ENCODE peak calls at places on chromosomes 13 and 19, in six cellular contexts. One of them, this sample, is unnamed.

GRCh38 chr13:88162076-88162702 is 491.0 kb downstream of the SLITRK5 start:
- DNase-seq in ELR: no peak
- DNase-seq in WTC11: no peak
- DNase-seq in aorta: no peak
- DNase-seq in stimulated activated CD4-positive, alpha-beta T cell treated with anti-CD3 and anti-CD28 coated beads, Interleukin-12 subunit alpha, Interleukin-12 subunit beta, amount 100 ng/mL, for 48 hours: no peak
- DNase-seq in dermis blood vessel endothelial cell: no peak
- DNase-seq in this sample: no peak

GRCh38 chr13:76116931-76117330 is 480.8 kb downstream of the LMO7 start:
- DNase-seq in WTC11: no peak
- DNase-seq in ELR: no peak
- DNase-seq in stimulated activated CD4-positive, alpha-beta T cell treated with anti-CD3 and anti-CD28 coated beads, Interleukin-12 subunit alpha, Interleukin-12 subunit beta, amount 100 ng/mL, for 48 hours: no peak
- DNase-seq in aorta: no peak
- DNase-seq in dermis blood vessel endothelial cell: no peak
- DNase-seq in this sample: no peak

GRCh38 chr13:100566543-100566942 is 22.0 kb downstream of the GGACT start:
- DNase-seq in aorta: no peak
- DNase-seq in WTC11: no peak
- DNase-seq in dermis blood vessel endothelial cell: no peak
- DNase-seq in ELR: peak; percentile 13
- DNase-seq in stimulated activated CD4-positive, alpha-beta T cell treated with anti-CD3 and anti-CD28 coated beads, Interleukin-12 subunit alpha, Interleukin-12 subunit beta, amount 100 ng/mL, for 48 hours: no peak
- DNase-seq in this sample: no peak

GRCh38 chr13:113369189-113369588 is 5.3 kb upstream of the GRTP1 start:
- DNase-seq in WTC11: no peak
- DNase-seq in dermis blood vessel endothelial cell: no peak
- DNase-seq in aorta: no peak
- DNase-seq in ELR: no peak
- DNase-seq in stimulated activated CD4-positive, alpha-beta T cell treated with anti-CD3 and anti-CD28 coated beads, Interleukin-12 subunit alpha, Interleukin-12 subunit beta, amount 100 ng/mL, for 48 hours: no peak
- DNase-seq in this sample: no peak

GRCh38 chr19:16197188-16197621 is 506 bp upstream of the AP1M1 start:
- DNase-seq in WTC11: no peak
- DNase-seq in ELR: peak; percentile 92
- DNase-seq in stimulated activated CD4-positive, alpha-beta T cell treated with anti-CD3 and anti-CD28 coated beads, Interleukin-12 subunit alpha, Interleukin-12 subunit beta, amount 100 ng/mL, for 48 hours: no peak
- DNase-seq in aorta: no peak
- DNase-seq in dermis blood vessel endothelial cell: peak; percentile 61
- DNase-seq in this sample: peak; percentile 96

GRCh38 chr19:18109731-18110671 is 12.4 kb downstream of the MAST3 start:
- DNase-seq in aorta: peak; percentile 73
- DNase-seq in stimulated activated CD4-positive, alpha-beta T cell treated with anti-CD3 and anti-CD28 coated beads, Interleukin-12 subunit alpha, Interleukin-12 subunit beta, amount 100 ng/mL, for 48 hours: no peak
- DNase-seq in ELR: peak; percentile 43
- DNase-seq in dermis blood vessel endothelial cell: no peak
- DNase-seq in WTC11: peak; percentile 60
- DNase-seq in this sample: no peak

GRCh38 chr13:78192721-78193120 is 274.1 kb upstream of the EDNRB start:
- DNase-seq in ELR: peak; percentile 89
- DNase-seq in stimulated activated CD4-positive, alpha-beta T cell treated with anti-CD3 and anti-CD28 coated beads, Interleukin-12 subunit alpha, Interleukin-12 subunit beta, amount 100 ng/mL, for 48 hours: no peak
- DNase-seq in aorta: no peak
- DNase-seq in dermis blood vessel endothelial cell: no peak
- DNase-seq in WTC11: no peak
- DNase-seq in this sample: peak; percentile 90

GRCh38 chr13:46586766-46587509 is 34.0 kb downstream of the LRCH1 start:
- DNase-seq in stimulated activated CD4-positive, alpha-beta T cell treated with anti-CD3 and anti-CD28 coated beads, Interleukin-12 subunit alpha, Interleukin-12 subunit beta, amount 100 ng/mL, for 48 hours: no peak
- DNase-seq in ELR: no peak
- DNase-seq in WTC11: no peak
- DNase-seq in dermis blood vessel endothelial cell: no peak
- DNase-seq in aorta: no peak
- DNase-seq in this sample: no peak

GRCh38 chr13:95505265-95505664 is 47.3 kb upstream of the CLDN10 start:
- DNase-seq in WTC11: no peak
- DNase-seq in dermis blood vessel endothelial cell: no peak
- DNase-seq in aorta: no peak
- DNase-seq in ELR: no peak
- DNase-seq in stimulated activated CD4-positive, alpha-beta T cell treated with anti-CD3 and anti-CD28 coated beads, Interleukin-12 subunit alpha, Interleukin-12 subunit beta, amount 100 ng/mL, for 48 hours: no peak
- DNase-seq in this sample: no peak

GRCh38 chr19:12913011-12913561 is 6.0 kb downstream of the SYCE2 start:
- DNase-seq in dermis blood vessel endothelial cell: peak; percentile 55
- DNase-seq in ELR: peak; percentile 20
- DNase-seq in WTC11: peak; percentile 67
- DNase-seq in stimulated activated CD4-positive, alpha-beta T cell treated with anti-CD3 and anti-CD28 coated beads, Interleukin-12 subunit alpha, Interleukin-12 subunit beta, amount 100 ng/mL, for 48 hours: no peak
- DNase-seq in aorta: peak; percentile 80
- DNase-seq in this sample: peak; percentile 52

GRCh38 chr19:2166741-2167738 is 3.3 kb downstream of the DOT1L start:
- DNase-seq in dermis blood vessel endothelial cell: peak; percentile 85
- DNase-seq in aorta: peak; percentile 91
- DNase-seq in ELR: peak; percentile 86
- DNase-seq in stimulated activated CD4-positive, alpha-beta T cell treated with anti-CD3 and anti-CD28 coated beads, Interleukin-12 subunit alpha, Interleukin-12 subunit beta, amount 100 ng/mL, for 48 hours: no peak
- DNase-seq in WTC11: no peak
- DNase-seq in this sample: peak; percentile 62